ENCODE peak calls at places on chromosomes 2 and 18, in five cellular contexts. R is MM.1S; F is CD8-positive, alpha-beta memory T cell; J is cardiac muscle cell; U is neural progenitor cell. C is an unnamed sample.

GRCh38 chr2:66569321-66569851 is 134.5 kb downstream of the MEIS1 start:
- DNase-seq in R (no peak), F (no peak), J (peak), U (peak), C (peak)

GRCh38 chr18:12154356-12154755 is 60.7 kb downstream of the ANKRD62 start:
- DNase-seq in R (no peak), F (no peak), J (no peak), U (no peak), C (no peak)

GRCh38 chr2:213995400-213996105 is 415.3 kb upstream of the VWC2L start:
- DNase-seq in R (no peak), F (no peak), J (no peak), U (no peak), C (peak)

GRCh38 chr2:60295591-60295962 is 257.9 kb downstream of the BCL11A start:
- DNase-seq in R (no peak), F (no peak), J (no peak), U (peak), C (no peak)

GRCh38 chr2:241482556-241482955 is 25.8 kb downstream of the STK25 start:
- DNase-seq in R (no peak), F (no peak), J (no peak), U (no peak), C (no peak)

GRCh38 chr2:105393373-105394055 is 5.3 kb downstream of the FHL2 start:
- DNase-seq in R (no peak), F (no peak), J (no peak), U (no peak), C (peak)

GRCh38 chr2:196128749-196129148 is 42.6 kb downstream of the STK17B start:
- DNase-seq in R (no peak), F (no peak), J (no peak), U (no peak), C (no peak)

GRCh38 chr18:8936646-8937045 is 165.9 kb upstream of the NDUFV2 start:
- DNase-seq in R (no peak), F (no peak), J (no peak), U (no peak), C (no peak)

GRCh38 chr18:78770149-78771139 is 209.2 kb upstream of the SALL3 start:
- DNase-seq in R (no peak), F (no peak), J (no peak), U (peak), C (no peak)

GRCh38 chr2:100780203-100781008 is 39.5 kb upstream of the NPAS2 start:
- DNase-seq in R (no peak), F (no peak), J (no peak), U (no peak), C (peak)

GRCh38 chr18:52341617-52342381 is 1.8 kb downstream of the DCC start:
- DNase-seq in R (no peak), F (no peak), J (peak), U (peak), C (no peak)

GRCh38 chr2:191318037-191318728 is 73.0 kb downstream of the MYO1B start:
- DNase-seq in R (no peak), F (no peak), J (no peak), U (no peak), C (peak)

GRCh38 chr18:24629926-24630325 is 169.5 kb downstream of the HRH4 start:
- DNase-seq in R (no peak), F (no peak), J (no peak), U (no peak), C (no peak)

GRCh38 chr2:31429759-31430438 is 15.4 kb upstream of the XDH start:
- DNase-seq in R (peak), F (no peak), J (no peak), U (no peak), C (no peak)

GRCh38 chr2:175853110-175853509 is 149.0 kb downstream of the LNPK start:
- DNase-seq in R (no peak), F (no peak), J (no peak), U (no peak), C (no peak)

GRCh38 chr2:58515827-58516574 is 274.9 kb upstream of the FANCL start:
- DNase-seq in R (no peak), F (no peak), J (no peak), U (no peak), C (no peak)

GRCh38 chr2:171893196-171893823 is 734 bp downstream of the SLC25A12 start:
- DNase-seq in R (no peak), F (no peak), J (no peak), U (no peak), C (no peak)

GRCh38 chr2:152403395-152403794 is 68.4 kb downstream of the FMNL2 start:
- DNase-seq in R (no peak), F (no peak), J (no peak), U (no peak), C (peak)

GRCh38 chr2:238162171-238162515 is 3.4 kb downstream of the ERFE start:
- DNase-seq in R (no peak), F (no peak), J (no peak), U (no peak), C (no peak)

GRCh38 chr2:51960846-51961335 is 929.0 kb upstream of the NRXN1 start:
- DNase-seq in R (no peak), F (no peak), J (no peak), U (no peak), C (no peak)

GRCh38 chr2:241123816-241124536 is 21.9 kb upstream of the MTERF4 start:
- DNase-seq in R (no peak), F (no peak), J (no peak), U (no peak), C (no peak)

GRCh38 chr2:7866825-7867224 is 815.0 kb upstream of the ID2 start:
- DNase-seq in R (no peak), F (no peak), J (no peak), U (no peak), C (no peak)

GRCh38 chr2:37020212-37020886 is 54.0 kb upstream of the STRN start:
- DNase-seq in R (no peak), F (no peak), J (peak), U (no peak), C (peak)

GRCh38 chr2:109662889-109663288 is 48.7 kb downstream of the SOWAHC start:
- DNase-seq in R (peak), F (no peak), J (no peak), U (no peak), C (no peak)

GRCh38 chr2:53381271-53381670 is 386.3 kb upstream of the CHAC2 start:
- DNase-seq in R (no peak), F (no peak), J (peak), U (no peak), C (no peak)

GRCh38 chr2:172888704-172889103 is 153.1 kb downstream of the RAPGEF4 start:
- DNase-seq in R (no peak), F (no peak), J (peak), U (no peak), C (no peak)

GRCh38 chr2:173623411-173624076 is 268.9 kb downstream of the CDCA7 start:
- DNase-seq in R (no peak), F (no peak), J (peak), U (no peak), C (no peak)

GRCh38 chr2:120175000-120175581 is 48.1 kb downstream of the TMEM185B start:
- DNase-seq in R (peak), F (no peak), J (peak), U (peak), C (peak)

GRCh38 chr2:173288561-173288960 is 66.1 kb upstream of the CDCA7 start:
- DNase-seq in R (no peak), F (no peak), J (no peak), U (no peak), C (no peak)

GRCh38 chr2:11515441-11516071 is 18.3 kb upstream of the GREB1 start:
- DNase-seq in R (no peak), F (no peak), J (no peak), U (peak), C (no peak)

GRCh38 chr2:38737925-38738324 is 13.2 kb downstream of the SRSF7 start:
- DNase-seq in R (no peak), F (no peak), J (no peak), U (no peak), C (no peak)

GRCh38 chr2:145593991-145594702 is 1074.2 kb upstream of the ZEB2 start:
- DNase-seq in R (no peak), F (no peak), J (peak), U (peak), C (peak)

GRCh38 chr2:145593280-145593679 is 1073.4 kb upstream of the ZEB2 start:
- DNase-seq in R (no peak), F (no peak), J (no peak), U (no peak), C (no peak)

GRCh38 chr2:145595296-145595695 is 1075.4 kb upstream of the ZEB2 start:
- DNase-seq in R (no peak), F (no peak), J (no peak), U (no peak), C (no peak)

GRCh38 chr2:145591109-145591809 is 1071.3 kb upstream of the ZEB2 start:
- DNase-seq in R (no peak), F (no peak), J (no peak), U (no peak), C (peak)

GRCh38 chr2:145592362-145592761 is 1072.4 kb upstream of the ZEB2 start:
- DNase-seq in R (no peak), F (no peak), J (no peak), U (peak), C (no peak)
- H3K27ac ChIP-seq in R (no peak), F (no peak), J (no peak), U (no peak), C (no peak)

DNA sequence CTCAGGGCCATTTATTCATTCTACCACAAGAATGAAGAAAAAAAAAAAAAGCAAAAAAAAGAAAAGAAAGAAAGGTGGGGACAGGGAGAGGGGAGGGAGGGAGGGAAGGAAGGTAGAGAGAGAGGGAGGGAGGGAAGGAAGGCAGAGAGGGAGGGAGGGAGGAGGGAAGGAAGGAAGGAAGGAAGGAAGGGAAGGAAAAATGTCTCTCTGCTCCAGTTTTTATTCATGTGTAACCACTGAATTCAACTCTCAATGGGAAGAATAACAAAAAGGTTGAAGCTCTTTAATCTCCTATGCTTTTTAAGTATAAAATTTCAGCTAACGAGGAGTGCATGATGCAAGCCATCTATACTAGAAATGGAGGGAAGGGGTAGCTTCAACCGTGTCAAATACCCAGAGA is 287.3 kb downstream of the MREG start:
- DNase-seq in R (no peak), F (no peak), J (no peak), U (no peak), C (no peak)
- H3K27ac ChIP-seq in R (no peak), F (no peak), J (no peak), U (no peak), C (no peak)

DNA sequence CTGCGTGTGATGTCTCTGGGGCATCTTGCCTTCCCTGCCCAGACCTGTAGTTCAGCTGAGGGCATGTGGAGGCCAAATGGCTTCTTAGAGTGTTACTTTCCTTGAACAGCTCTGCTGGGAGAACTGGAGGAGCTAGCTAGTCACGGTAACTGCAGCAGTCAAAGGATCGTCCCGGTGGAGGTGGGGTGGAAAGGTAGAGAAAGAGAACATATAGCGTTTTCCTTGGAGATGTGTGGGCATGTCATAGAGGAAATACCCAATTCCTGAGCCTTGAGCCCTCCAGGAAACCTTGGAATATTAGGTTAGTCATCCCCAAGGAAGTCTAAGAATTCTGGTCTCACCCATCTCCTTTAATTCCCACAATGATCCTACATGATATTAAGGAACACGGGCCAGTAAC is 33.5 kb upstream of the IL37 start:
- DNase-seq in R (no peak), F (no peak), J (no peak), U (no peak), C (no peak)
- H3K27ac ChIP-seq in R (no peak), F (no peak), J (no peak), U (no peak), C (no peak)

GRCh38 chr2:48328972-48329723 is 200.8 kb upstream of the STON1 start:
- DNase-seq in R (no peak), F (no peak), J (no peak), U (peak), C (peak)
- H3K27ac ChIP-seq in R (no peak), F (no peak), J (no peak), U (peak), C (no peak)

DNA sequence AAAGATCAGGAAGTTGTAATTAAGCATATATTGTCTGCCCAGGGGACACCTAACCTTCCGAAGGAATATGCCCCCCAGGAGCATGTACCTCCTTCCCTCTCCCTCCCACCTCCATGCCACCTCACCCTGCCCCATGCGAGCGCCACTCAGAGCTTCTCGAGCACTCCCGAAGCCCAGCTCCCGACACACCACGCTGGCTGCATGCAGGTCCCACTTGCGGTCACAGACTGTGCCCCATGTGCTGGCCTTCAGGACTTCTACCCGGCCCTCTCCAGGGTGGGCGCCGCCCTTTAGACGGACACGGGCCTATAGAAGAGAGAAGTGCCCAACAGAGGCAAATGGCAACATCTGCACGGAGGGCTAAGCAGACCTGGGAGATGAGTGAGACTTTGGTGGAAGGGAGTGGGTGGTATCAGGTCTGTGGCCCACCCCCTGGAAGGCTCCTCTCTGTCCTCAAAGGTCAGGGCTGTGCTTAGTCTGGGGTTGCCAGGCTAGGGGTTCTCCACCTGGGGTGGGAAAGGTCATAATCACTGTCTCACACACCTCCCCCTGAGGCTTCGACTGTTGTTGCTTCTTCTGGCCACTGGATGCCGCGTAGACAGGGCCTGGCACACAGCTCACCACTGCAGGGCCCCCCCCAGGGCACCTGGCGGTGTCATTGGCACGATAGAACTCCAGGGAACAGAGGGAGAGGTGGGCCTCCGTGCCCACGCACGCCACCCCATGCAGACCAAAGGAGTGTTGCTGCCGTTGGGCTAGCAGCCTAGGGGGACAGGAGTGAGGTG is 6.6 kb downstream of the HTRA2 start:
- DNase-seq in R (no peak), F (no peak), J (no peak), U (no peak), C (no peak)
- H3K27ac ChIP-seq in R (no peak), F (no peak), J (no peak), U (no peak), C (no peak)

DNA sequence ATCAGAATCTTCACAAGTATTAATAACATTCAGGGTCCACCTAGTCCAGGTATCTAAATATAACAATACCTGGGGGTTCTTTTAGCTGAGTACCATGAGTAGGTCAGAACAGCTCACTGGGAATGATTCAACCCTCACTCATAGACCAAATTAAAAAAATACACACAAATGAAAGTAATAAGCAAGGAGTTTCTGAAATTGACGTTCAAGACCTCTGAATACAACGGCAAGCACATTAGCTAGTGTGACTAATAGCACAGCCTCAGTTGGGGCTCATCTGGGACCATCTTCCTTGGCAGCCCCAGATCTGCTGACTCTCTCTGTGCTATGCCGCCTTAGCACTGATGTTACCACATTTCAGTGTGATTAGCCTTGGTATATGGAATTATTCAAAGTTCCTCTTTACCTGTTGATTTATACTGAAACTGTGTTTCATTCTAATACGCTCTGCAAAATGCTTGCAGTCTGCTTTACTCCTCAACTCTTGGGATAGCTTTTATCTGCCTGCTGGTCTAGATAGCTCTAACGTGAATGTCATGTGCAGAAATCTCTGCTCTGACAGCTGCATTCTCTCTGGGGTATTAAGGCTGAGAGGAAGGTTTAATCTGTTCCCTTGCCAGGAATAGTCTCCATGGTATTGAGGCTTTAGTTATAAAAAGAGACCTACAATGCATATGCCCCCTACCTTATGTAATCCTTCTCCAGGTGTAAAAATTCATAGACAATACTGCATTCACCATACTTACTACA is 153.3 kb downstream of the METTL4 start:
- DNase-seq in R (no peak), F (no peak), J (peak), U (no peak), C (no peak)
- H3K27ac ChIP-seq in R (no peak), F (no peak), J (no peak), U (no peak), C (no peak)

GRCh38 chr2:70011786-70012185 is 50.4 kb upstream of the ASPRV1 start:
- DNase-seq in R (no peak), F (no peak), J (no peak), U (no peak), C (no peak)

GRCh38 chr2:70010222-70011111 is 49.0 kb upstream of the ASPRV1 start:
- DNase-seq in R (no peak), F (no peak), J (no peak), U (no peak), C (no peak)

GRCh38 chr2:70008290-70008689 is 46.9 kb upstream of the ASPRV1 start:
- DNase-seq in R (no peak), F (no peak), J (no peak), U (no peak), C (no peak)

GRCh38 chr2:70011335-70011734 is 49.9 kb upstream of the ASPRV1 start:
- DNase-seq in R (no peak), F (no peak), J (no peak), U (no peak), C (no peak)

GRCh38 chr2:70009776-70010175 is 48.3 kb upstream of the ASPRV1 start:
- DNase-seq in R (no peak), F (no peak), J (no peak), U (no peak), C (no peak)
- H3K27ac ChIP-seq in R (no peak), F (no peak), J (no peak), U (no peak), C (no peak)

GRCh38 chr2:184596819-184597411 is 1.4 kb upstream of the ZNF804A start:
- DNase-seq in R (peak), F (no peak), J (no peak), U (peak), C (peak)
- H3K27ac ChIP-seq in R (peak), F (no peak), J (no peak), U (no peak), C (peak)

GRCh38 chr2:27445615-27446014 is 3.4 kb downstream of the KRTCAP3 start:
- DNase-seq in R (no peak), F (no peak), J (no peak), U (no peak), C (no peak)
- H3K27ac ChIP-seq in R (no peak), F (no peak), J (no peak), U (no peak), C (no peak)

C was measured in endothelial cell of umbilical vein.